ENCODE peak calls at places on chromosomes 11 and 22, in six cellular contexts. P is neural progenitor cell, O is right lobe of liver, N is Panc1, S is left ventricle myocardium inferior, A is psoas muscle. J is an unnamed sample.

GRCh38 chr11:65353376-65353775 is 1.2 kb upstream of the TIGD3 start:
- DNase-seq in P (no peak), O (no peak), N (no peak), S (no peak), A (no peak), J (no peak)

GRCh38 chr22:45534339-45535192 is 31.9 kb downstream of the FBLN1 start:
- DNase-seq in P (no peak), O (no peak), N (no peak), S (no peak), A (no peak), J (no peak)

GRCh38 chr22:35276019-35276418 is 18.7 kb downstream of the HMGXB4 start:
- DNase-seq in P (no peak), O (no peak), N (no peak), S (no peak), A (no peak), J (no peak)

GRCh38 chr11:96361778-96362177 is 18.8 kb upstream of the MAML2 start:
- DNase-seq in P (no peak), O (no peak), N (no peak), S (no peak), A (no peak), J (no peak)

GRCh38 chr22:50600541-50600940 is at the start of gene MAPK8IP2:
- DNase-seq in P (peak; percentile 65), O (no peak), N (no peak), S (no peak), A (no peak), J (no peak)

GRCh38 chr11:108944486-108945178 is 279.8 kb downstream of the DDX10 start:
- DNase-seq in P (no peak), O (no peak), N (no peak), S (no peak), A (no peak), J (no peak)

GRCh38 chr22:30943368-30943767 is 25.2 kb downstream of the MORC2 start:
- DNase-seq in P (no peak), O (no peak), N (no peak), S (no peak), A (no peak), J (no peak)

GRCh38 chr22:38125038-38125610 is 14.6 kb upstream of the BAIAP2L2 start:
- DNase-seq in P (no peak), O (no peak), N (no peak), S (no peak), A (no peak), J (no peak)

GRCh38 chr11:114479331-114479730 is 40.1 kb downstream of the REXO2 start:
- DNase-seq in P (no peak), O (no peak), N (no peak), S (no peak), A (no peak), J (no peak)

GRCh38 chr11:101127348-101127698 is 2.3 kb downstream of the PGR start:
- DNase-seq in P (peak; percentile 64), O (peak; percentile 41), N (no peak), S (peak; percentile 36), A (peak; percentile 29), J (no peak)

GRCh38 chr11:111378773-111379499 is at the start of gene POU2AF1:
- DNase-seq in P (no peak), O (no peak), N (no peak), S (peak; percentile 18), A (no peak), J (no peak)

GRCh38 chr11:17021550-17021949 is 7.3 kb upstream of the PLEKHA7 start:
- DNase-seq in P (peak; percentile 33), O (no peak), N (no peak), S (no peak), A (no peak), J (no peak)

GRCh38 chr11:61102667-61103491 is 590 bp downstream of the CD5 start:
- DNase-seq in P (no peak), O (no peak), N (no peak), S (no peak), A (no peak), J (no peak)

GRCh38 chr11:96125400-96125799 is 201.5 kb upstream of the MTMR2 start:
- DNase-seq in P (no peak), O (no peak), N (no peak), S (no peak), A (no peak), J (no peak)

GRCh38 chr11:78415338-78415737 is 2.3 kb downstream of the GAB2 start:
- DNase-seq in P (no peak), O (no peak), N (no peak), S (no peak), A (no peak), J (no peak)

GRCh38 chr11:12677131-12677530 is 2.9 kb downstream of the TEAD1 start:
- DNase-seq in P (peak; percentile 56), O (no peak), N (no peak), S (no peak), A (no peak), J (no peak)

GRCh38 chr11:62456630-62457029 is 37.8 kb downstream of the SCGB1A1 start:
- DNase-seq in P (no peak), O (no peak), N (no peak), S (no peak), A (no peak), J (no peak)

GRCh38 chr11:128424867-128425285 is 162.5 kb downstream of the ETS1 start:
- DNase-seq in P (no peak), O (no peak), N (no peak), S (peak; percentile 50), A (peak; percentile 38), J (no peak)

GRCh38 chr11:119756169-119756568 is 27.2 kb upstream of the NECTIN1 start:
- DNase-seq in P (no peak), O (no peak), N (no peak), S (no peak), A (no peak), J (no peak)

GRCh38 chr11:126589492-126589803 is 234.0 kb downstream of the ST3GAL4 start:
- DNase-seq in P (no peak), O (no peak), N (no peak), S (no peak), A (no peak), J (no peak)

GRCh38 chr11:34344410-34345011 is 13.3 kb downstream of the ABTB2 start:
- DNase-seq in P (no peak), O (no peak), N (no peak), S (no peak), A (no peak), J (no peak)

GRCh38 chr11:122344281-122344680 is 228.3 kb upstream of the BLID start:
- DNase-seq in P (no peak), O (no peak), N (no peak), S (no peak), A (no peak), J (no peak)

GRCh38 chr11:87039371-87039770 is 1.6 kb downstream of the TMEM135 start:
- DNase-seq in P (no peak), O (no peak), N (no peak), S (no peak), A (no peak), J (no peak)

GRCh38 chr11:20715464-20715863 is 46.1 kb downstream of the NELL1 start:
- DNase-seq in P (no peak), O (no peak), N (no peak), S (no peak), A (no peak), J (no peak)

GRCh38 chr11:111604392-111605009 is 2.3 kb downstream of the SIK2 start:
- DNase-seq in P (peak; percentile 79), O (no peak), N (no peak), S (no peak), A (no peak), J (no peak)

DNA sequence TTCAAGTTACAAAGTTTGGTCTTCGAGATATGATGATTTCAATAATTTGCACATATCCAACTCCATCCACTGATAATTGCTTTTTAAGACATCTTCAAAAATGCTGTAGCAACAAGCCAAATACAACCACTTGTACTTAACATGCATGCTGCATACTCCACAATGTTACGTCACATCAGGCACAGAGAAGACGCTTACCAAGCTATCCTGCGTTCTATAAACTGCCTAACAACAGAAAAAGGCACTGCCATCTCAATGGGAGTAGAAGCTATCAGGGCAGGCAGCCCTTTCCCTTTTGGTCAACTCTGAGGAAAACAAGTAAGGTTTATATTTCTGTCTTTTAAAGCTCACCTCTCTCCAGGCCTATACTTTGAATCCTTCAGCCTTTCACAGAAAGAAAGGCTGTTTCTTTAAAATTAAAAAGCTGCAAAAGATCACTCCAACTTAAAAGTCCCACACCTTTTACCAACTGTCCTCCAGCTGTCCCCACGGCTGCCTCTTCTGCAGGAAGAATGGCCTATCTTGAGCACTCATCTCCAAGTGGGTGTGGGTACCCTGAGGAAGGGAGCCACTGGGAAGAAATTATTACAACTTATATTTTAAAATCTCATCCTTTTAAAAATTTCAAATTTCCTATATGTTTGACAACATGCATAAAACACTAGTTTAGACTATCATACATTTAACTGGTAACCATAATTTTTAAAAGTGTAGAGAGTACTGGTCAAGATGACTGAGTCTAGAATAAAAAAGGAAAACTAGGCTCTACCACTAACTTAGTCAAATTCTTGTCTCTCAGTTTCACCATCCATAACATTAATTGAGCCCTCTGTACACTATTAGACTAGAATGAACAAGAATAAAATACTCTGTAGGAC is 14.5 kb downstream of the PHF21A start:
- DNase-seq in P (peak; percentile 41), O (no peak), N (no peak), S (no peak), A (no peak), J (no peak)
- H3K4me3 ChIP-seq in P (no peak overlapping the region), O (no peak overlapping the region), N (no peak overlapping the region), S (no peak overlapping the region), A (no peak overlapping the region), J (no peak overlapping the region)

GRCh38 chr11:45180158-45180887 is 33.9 kb downstream of the PRDM11 start:
- DNase-seq in P (peak; percentile 81), O (peak; percentile 58), N (no peak), S (peak; percentile 58), A (peak; percentile 68), J (no peak)
- TF ChIP-seq CTCF in P (peak; percentile 33), O (peak; percentile 59), N (peak; percentile 66), S (peak; percentile 68), A (peak; percentile 53), J (peak; percentile 58)

GRCh38 chr11:134252539-134253188 is 488 bp downstream of the THYN1 start:
- DNase-seq in P (peak; percentile 63), O (no peak), N (no peak), S (no peak), A (no peak), J (no peak)

GRCh38 chr11:134257101-134257500 is 3.7 kb downstream of the ACAD8 start:
- DNase-seq in P (no peak), O (no peak), N (no peak), S (no peak), A (no peak), J (no peak)

GRCh38 chr11:134250675-134251074 is 2.5 kb downstream of the THYN1 start:
- DNase-seq in P (no peak), O (peak; percentile 84), N (no peak), S (no peak), A (no peak), J (no peak)

GRCh38 chr11:134253189-134253993 is at the start of the genes ACAD8 and THYN1:
- DNase-seq in P (peak; percentile 99), O (peak; percentile 98), N (peak; percentile 85), S (peak; percentile 97), A (peak; percentile 96), J (peak; percentile 89)

DNA sequence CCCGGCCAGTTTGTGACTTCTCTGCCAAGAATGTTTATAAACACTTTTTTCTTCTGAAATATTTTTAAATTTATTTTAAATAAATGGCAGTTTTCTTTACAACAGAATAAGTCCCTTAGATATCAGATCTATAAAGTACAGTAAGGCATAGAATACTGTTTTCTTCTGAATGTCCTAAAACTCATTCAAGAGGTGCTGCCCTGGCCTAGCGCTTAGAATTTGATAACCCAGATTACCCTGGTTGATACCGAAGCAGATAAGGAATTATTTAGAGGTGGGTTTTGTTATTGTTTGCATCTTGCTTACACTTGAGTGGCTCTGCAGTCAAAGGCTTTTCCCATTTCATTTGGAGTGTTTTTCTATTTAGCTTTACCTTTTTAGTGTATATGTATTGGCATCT is 1.1 kb downstream of the ACAD8 start:
- DNase-seq in P (no peak), O (no peak), N (no peak), S (no peak), A (no peak), J (no peak)
- H3K4me3 ChIP-seq in P (peak overlapping the region; percentile 76), O (peak overlapping the region; percentile 89), N (peak overlapping the region; percentile 99), S (peak overlapping the region; percentile 98), A (peak overlapping the region; percentile 96), J (peak overlapping the region; percentile 99)

GRCh38 chr11:469684-470667 is 19.9 kb downstream of the PTDSS2 start:
- DNase-seq in P (no peak), O (peak; percentile 91), N (no peak), S (no peak), A (peak; percentile 47), J (peak; percentile 63)
- TF ChIP-seq CTCF in P (no peak), O (peak; percentile 19), N (no peak), S (peak; percentile 37), A (no peak), J (peak; percentile 31)